ENCODE peak calls at places on chromosomes 1 and 21, in five cellular contexts. S is adipocyte; O is Peyer's patch; E is CD4-positive, CD25-positive, alpha-beta regulatory T cell; R is OCI-LY7. J is an unnamed sample.

GRCh38 chr1:64877151-64877550 is 89.2 kb downstream of the JAK1 start:
- DNase-seq in S (no peak), O (no peak), E (peak; percentile 82), R (no peak), J (no peak)

GRCh38 chr1:209473023-209473422 is 110.5 kb upstream of the CAMK1G start:
- DNase-seq in S (no peak), R (no peak), E (no peak), O (no peak), J (no peak)

GRCh38 chr1:159928491-159929050 is 3.3 kb upstream of the TAGLN2 start:
- DNase-seq in S (no peak), E (no peak), R (no peak), O (no peak), J (no peak)

GRCh38 chr1:21703318-21703963 is 34.3 kb upstream of the RAP1GAP start:
- DNase-seq in R (peak; percentile 63), S (peak; percentile 80), O (no peak), E (peak; percentile 24), J (peak; percentile 70)

GRCh38 chr1:65467536-65467935 is 47.1 kb downstream of the LEPR start:
- DNase-seq in E (no peak), O (no peak), S (no peak), R (no peak), J (peak; percentile 8)

GRCh38 chr1:93703649-93704048 is 22.0 kb upstream of the BCAR3 start:
- DNase-seq in O (no peak), E (no peak), R (no peak), S (no peak), J (peak; percentile 38)

GRCh38 chr1:39995973-39996393 is 41.0 kb downstream of the MFSD2A start:
- DNase-seq in R (peak; percentile 89), E (no peak), S (no peak), O (peak; percentile 38), J (no peak)

GRCh38 chr21:20507783-20508182 is 490.4 kb upstream of the NCAM2 start:
- DNase-seq in O (no peak), R (no peak), S (no peak), E (no peak), J (no peak)

GRCh38 chr1:42335809-42336518 is 929 bp upstream of the FOXJ3 start:
- DNase-seq in S (peak; percentile 65), O (no peak), E (no peak), R (no peak), J (peak; percentile 70)

GRCh38 chr1:80099713-80100112 is 1093.2 kb upstream of the ADGRL4 start:
- DNase-seq in R (no peak), O (no peak), S (no peak), E (no peak), J (no peak)
- H3K4me3 ChIP-seq in R (no peak overlapping the region), O (no peak overlapping the region), S (no peak overlapping the region), E (no peak overlapping the region), J (no peak overlapping the region)

GRCh38 chr1:231612393-231613089 is 14.0 kb upstream of the DISC1 start:
- DNase-seq in E (peak; percentile 68), S (no peak), O (peak; percentile 84), R (peak; percentile 78), J (no peak)
- H3K4me3 ChIP-seq in E (peak overlapping the region; percentile 72), S (no peak overlapping the region), O (no peak overlapping the region), R (peak overlapping the region; percentile 41), J (no peak overlapping the region)

DNA sequence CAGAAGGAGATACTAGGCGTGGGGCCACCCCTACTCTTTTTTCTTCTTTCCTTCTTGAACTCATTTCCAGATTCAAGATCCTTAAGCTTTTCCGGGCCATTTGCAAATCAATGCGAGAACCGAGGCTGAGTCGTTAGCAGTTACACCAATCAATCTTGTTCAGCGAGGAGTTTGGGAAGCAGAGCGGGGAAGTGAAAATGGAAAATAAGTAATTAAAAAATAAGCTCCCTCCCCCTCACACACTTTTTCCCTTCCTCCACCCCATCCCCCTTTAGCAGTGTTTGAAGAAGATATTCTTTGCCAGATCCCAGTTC is 1.7 kb upstream of the NEGR1 start:
- DNase-seq in S (no peak), E (no peak), R (no peak), O (no peak), J (no peak)
- H3K4me3 ChIP-seq in S (peak overlapping the region; percentile 99), E (peak overlapping the region; percentile 31), R (no peak overlapping the region), O (peak overlapping the region; percentile 36), J (peak overlapping the region; percentile 78)

DNA sequence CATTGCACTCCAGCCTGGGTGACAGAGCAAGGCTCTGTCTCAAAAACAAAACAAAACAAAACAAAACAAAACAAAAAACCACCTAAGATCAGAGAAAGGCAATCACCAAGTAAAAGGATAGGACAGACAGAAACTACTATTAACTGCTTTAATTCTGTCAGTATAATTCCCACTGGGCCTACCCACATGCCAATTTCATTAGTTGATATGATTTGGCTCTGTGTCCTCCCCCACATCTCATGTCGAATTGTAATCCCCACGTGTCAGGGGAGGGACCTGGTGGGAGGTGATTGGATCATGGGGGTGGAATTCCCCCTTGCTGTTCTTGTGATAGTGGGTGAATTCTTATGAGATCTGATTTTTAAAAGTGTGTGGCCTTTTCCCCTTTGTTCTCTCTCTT is 27.2 kb upstream of the CAPZB start:
- DNase-seq in R (no peak), E (no peak), S (no peak), O (no peak), J (peak; percentile 49)
- H3K4me3 ChIP-seq in R (no peak overlapping the region), E (no peak overlapping the region), S (no peak overlapping the region), O (no peak overlapping the region), J (no peak overlapping the region)

J was measured in cardiac fibroblast.